ENCODE peak calls at places on chromosomes 13 and 19, in four cellular contexts. V is H9, E is keratinocyte, C is mammary epithelial cell. D is an unnamed sample.

GRCh38 chr13:32032780-32033179 is 1.2 kb downstream of the FRY start:
- DNase-seq in V (no peak), E (no peak), C (no peak), D (no peak)

GRCh38 chr13:77838271-77838670 is 80.4 kb downstream of the EDNRB start:
- DNase-seq in V (no peak), E (no peak), C (no peak), D (no peak)

GRCh38 chr19:10692673-10693264 is 8.5 kb upstream of the QTRT1 start:
- DNase-seq in V (peak), E (no peak), C (no peak), D (no peak)

GRCh38 chr19:50266041-50266440 is 62.6 kb downstream of the MYH14 start:
- DNase-seq in V (no peak), E (no peak), C (no peak), D (no peak)

GRCh38 chr19:14127929-14128509 is 8.4 kb downstream of the ASF1B start:
- DNase-seq in V (no peak), E (no peak), C (no peak), D (no peak)

GRCh38 chr13:48539550-48539949 is 6.7 kb upstream of the RCBTB2 start:
- DNase-seq in V (no peak), E (no peak), C (no peak), D (no peak)

GRCh38 chr13:50893211-50893852 is 16.3 kb upstream of the RNASEH2B start:
- DNase-seq in V (no peak), E (no peak), C (no peak), D (peak)

GRCh38 chr13:46771693-46772092 is 25.3 kb downstream of the ESD start:
- DNase-seq in V (no peak), E (no peak), C (no peak), D (no peak)

GRCh38 chr13:43908156-43909126 is 28.7 kb downstream of the LACC1 start:
- DNase-seq in V (no peak), E (no peak), C (peak), D (peak)

GRCh38 chr13:26376430-26376829 is 122.5 kb downstream of the CDK8 start:
- DNase-seq in V (no peak), E (no peak), C (no peak), D (no peak)

GRCh38 chr13:65914707-65915106 is 1315.4 kb downstream of the PCDH9 start:
- DNase-seq in V (no peak), E (no peak), C (no peak), D (peak)

GRCh38 chr19:13505761-13506549 is at the start of gene CACNA1A:
- DNase-seq in V (peak), E (no peak), C (no peak), D (no peak)

GRCh38 chr13:74194856-74195255 is 60.7 kb upstream of the KLF12 start:
- DNase-seq in V (no peak), E (no peak), C (no peak), D (peak)

GRCh38 chr13:74187564-74187963 is 53.4 kb upstream of the KLF12 start:
- DNase-seq in V (no peak), E (peak), C (peak), D (peak)

GRCh38 chr13:74193391-74193790 is 59.2 kb upstream of the KLF12 start:
- DNase-seq in V (no peak), E (no peak), C (no peak), D (no peak)

DNA sequence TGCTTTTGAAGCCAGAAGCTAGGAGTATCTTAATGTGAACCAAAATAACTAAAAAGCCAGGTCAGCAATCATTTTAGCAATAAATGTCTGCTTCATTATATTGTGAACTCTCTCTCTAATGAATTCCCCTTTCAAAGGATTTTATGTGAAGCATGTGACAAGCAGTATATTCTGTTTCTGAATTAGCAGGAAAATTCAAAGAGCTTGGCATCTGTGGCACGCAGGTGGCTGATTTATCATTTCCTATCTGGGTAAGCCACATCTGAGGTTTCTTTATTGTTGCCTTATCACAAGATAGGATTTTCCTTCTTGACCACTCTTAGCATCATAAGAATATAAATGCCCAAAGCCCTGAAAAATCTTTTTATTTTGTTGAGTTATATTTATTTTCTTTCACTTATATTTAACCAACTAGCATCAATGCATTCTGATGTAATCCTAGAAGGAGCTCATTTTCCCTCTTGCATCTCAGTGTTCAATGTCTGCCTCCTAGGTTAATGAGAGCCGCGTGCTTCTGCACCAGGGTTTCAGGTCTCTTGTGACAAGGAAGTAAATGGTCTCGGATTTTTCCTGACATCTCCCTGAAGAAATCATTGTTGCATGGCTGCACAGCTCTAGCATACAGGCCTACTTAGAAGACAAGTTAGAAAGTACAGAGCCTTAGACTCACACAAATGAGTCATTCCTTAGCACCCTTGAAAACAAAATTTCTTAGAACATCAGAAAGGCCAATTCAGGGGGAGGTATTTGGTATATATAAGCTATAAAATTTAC is 57.0 kb upstream of the KLF12 start:
- DNase-seq in V (no peak), E (no peak), C (no peak), D (peak)
- H2AFZ ChIP-seq in V (no peak), E (no peak), C (peak), D (no peak)

GRCh38 chr13:76123548-76123947 is 487.4 kb downstream of the LMO7 start:
- DNase-seq in V (no peak), E (no peak), C (no peak), D (no peak)

DNA sequence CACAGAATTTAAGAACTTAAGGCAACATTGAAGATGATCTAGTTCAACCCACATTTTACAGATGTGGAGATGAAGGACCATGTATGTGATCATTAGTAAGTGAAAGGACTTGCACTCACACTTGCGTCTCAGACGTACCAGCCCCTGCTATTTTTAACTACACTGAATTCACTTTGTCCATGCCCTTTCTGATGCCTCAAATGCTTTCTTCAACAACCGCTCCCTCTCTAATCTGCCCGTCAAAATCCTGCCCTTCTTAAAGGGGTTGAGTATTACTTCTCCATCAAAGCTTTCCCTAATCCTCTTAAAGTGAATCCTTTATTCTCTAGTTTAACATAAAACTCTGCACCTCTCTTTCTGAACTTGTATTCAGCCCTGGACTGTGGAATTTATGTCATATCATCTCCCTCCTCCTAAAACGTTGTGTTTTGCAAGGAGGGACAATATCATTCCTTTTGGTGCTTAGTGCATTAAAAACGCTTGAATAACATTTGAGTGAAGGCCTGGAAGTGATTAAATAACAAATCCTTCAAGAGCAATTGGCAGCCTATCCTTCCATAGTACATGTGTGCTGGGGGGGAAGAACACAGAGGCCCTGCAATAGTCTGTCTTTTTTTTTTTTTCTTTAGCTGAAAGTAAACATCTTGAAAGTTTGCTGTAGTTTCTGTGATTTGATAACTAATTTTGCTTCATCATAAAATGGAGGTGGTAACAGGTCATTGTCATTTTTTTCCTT is 493.3 kb downstream of the LMO7 start:
- DNase-seq in V (no peak), E (no peak), C (no peak), D (no peak)
- H3K9ac ChIP-seq in V (no peak), E (no peak), C (no peak), D (no peak)

GRCh38 chr19:18663940-18664530 is 19.4 kb upstream of the CRTC1 start:
- DNase-seq in V (no peak), E (no peak), C (no peak), D (no peak)
- H2AFZ ChIP-seq in V (no peak), E (no peak), C (no peak), D (no peak)

DNA sequence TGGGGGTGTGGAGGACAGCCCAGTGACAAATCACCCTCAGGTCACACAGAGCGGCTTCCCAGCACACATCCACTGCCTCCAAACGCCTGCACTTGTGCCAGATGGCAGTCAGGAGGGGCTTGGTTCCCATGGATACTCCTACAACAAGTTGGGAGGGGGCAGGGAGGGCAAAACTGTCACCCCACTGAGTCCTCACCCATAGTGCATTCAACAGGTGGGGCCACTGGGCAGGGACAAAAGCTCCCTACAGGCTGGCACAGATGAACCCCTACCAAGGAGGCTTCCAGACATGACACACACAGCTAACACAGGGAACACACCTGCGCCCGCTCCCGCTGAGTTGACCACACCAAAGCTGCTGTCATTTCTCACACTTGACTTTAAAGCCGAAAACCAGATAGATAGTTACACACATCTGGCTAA is 120.5 kb downstream of the STK24 start:
- DNase-seq in V (no peak), E (no peak), C (no peak), D (no peak)
- H3K9ac ChIP-seq in V (no peak), E (no peak), C (no peak), D (no peak)

GRCh38 chr19:38420935-38421334 is 5.1 kb downstream of the RASGRP4 start:
- DNase-seq in V (no peak), E (no peak), C (no peak), D (no peak)

GRCh38 chr19:38417146-38417543 is 8.9 kb downstream of the RASGRP4 start:
- DNase-seq in V (no peak), E (no peak), C (no peak), D (no peak)

GRCh38 chr19:38421856-38422255 is 4.2 kb downstream of the RASGRP4 start:
- DNase-seq in V (no peak), E (no peak), C (no peak), D (no peak)

GRCh38 chr19:38413416-38413815 is 10.5 kb downstream of the FAM98C start:
- DNase-seq in V (no peak), E (no peak), C (no peak), D (no peak)

GRCh38 chr19:38417544-38418506 is 8.2 kb downstream of the RASGRP4 start:
- DNase-seq in V (peak), E (peak), C (peak), D (no peak)
- H2AFZ ChIP-seq in V (no peak), E (peak), C (peak), D (no peak)

GRCh38 chr19:4910594-4911273 is 1.4 kb downstream of the UHRF1 start:
- DNase-seq in V (no peak), E (no peak), C (no peak), D (peak)

GRCh38 chr19:4909172-4909896 is at the start of gene UHRF1:
- DNase-seq in V (peak), E (no peak), C (peak), D (no peak)

GRCh38 chr19:4909897-4910593 is 744 bp downstream of the UHRF1 start:
- DNase-seq in V (peak), E (peak), C (peak), D (peak)

GRCh38 chr19:4911786-4912672 is 2.7 kb downstream of the UHRF1 start:
- DNase-seq in V (no peak), E (peak), C (peak), D (peak)

GRCh38 chr19:4911314-4911713 is 2.0 kb downstream of the UHRF1 start:
- DNase-seq in V (no peak), E (no peak), C (no peak), D (peak)
- H3K9ac ChIP-seq in V (no peak), E (peak), C (peak), D (peak)

DNA sequence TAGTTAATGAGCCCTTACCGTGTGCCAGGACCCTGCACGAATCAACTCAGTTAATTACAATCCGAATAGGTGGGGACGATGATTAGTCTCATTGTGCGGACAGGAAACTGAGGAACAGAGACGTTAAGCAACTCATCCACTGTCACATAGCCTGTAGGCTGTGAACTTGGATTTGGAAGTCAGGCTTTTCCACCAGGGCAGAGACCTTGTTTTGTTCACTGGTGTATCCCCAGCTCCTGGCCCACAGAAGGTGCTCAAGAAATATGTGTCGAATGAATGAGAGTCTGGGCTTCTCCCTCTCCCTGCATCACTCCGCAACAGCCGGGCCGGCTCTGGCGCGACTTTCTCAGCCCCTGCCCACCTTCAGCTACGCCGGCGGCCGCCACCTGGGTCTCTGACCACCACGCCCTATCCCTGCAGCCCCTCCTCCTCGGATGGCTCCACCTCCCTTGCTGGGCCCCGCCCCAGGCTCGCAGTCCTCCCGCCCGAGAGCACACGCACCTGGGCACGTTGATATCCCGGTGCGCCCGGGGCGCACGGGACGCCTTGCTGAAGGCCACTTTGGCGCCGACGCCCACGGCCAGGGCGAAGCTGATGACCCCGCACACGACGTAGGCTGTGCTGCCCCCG is 1.3 kb downstream of the SHISA7 start:
- DNase-seq in V (peak), E (no peak), C (no peak), D (no peak)
- H2AFZ ChIP-seq in V (no peak), E (no peak), C (no peak), D (no peak)

GRCh38 chr13:93915269-93915809 is 564.1 kb downstream of the DCT start:
- DNase-seq in V (no peak), E (no peak), C (no peak), D (peak)
- H3K9ac ChIP-seq in V (no peak), E (no peak), C (no peak), D (no peak)